ENCODE peak calls at places on chromosomes 11 and 22, in four cellular contexts. N, S, K and D are unnamed samples.

GRCh38 chr11:121555172-121555571 is 102.4 kb upstream of the SORL1-AS1 start:
- DNase-seq in N (no peak), S (no peak), K (no peak), D (no peak)

GRCh38 chr22:49852898-49853894 is at the start of gene ZBED4:
- DNase-seq in N (peak), S (peak), K (peak), D (peak)

GRCh38 chr11:125443767-125444311 is 52.2 kb downstream of the FEZ1 start:
- DNase-seq in N (peak), S (no peak), K (no peak), D (no peak)

GRCh38 chr11:2444301-2445106 is at the start of the genes KCNQ1 and TRPM5:
- DNase-seq in N (peak), S (peak), K (no peak), D (peak)

GRCh38 chr11:115298613-115299012 is 205.6 kb downstream of the CADM1 start:
- DNase-seq in N (no peak), S (no peak), K (no peak), D (no peak)

GRCh38 chr22:37113757-37114156 is 4.2 kb upstream of the TMPRSS6 start:
- DNase-seq in N (no peak), S (no peak), K (no peak), D (no peak)

GRCh38 chr22:20536590-20537324 is 29.3 kb downstream of the MED15 start:
- DNase-seq in N (no peak), S (no peak), K (no peak), D (no peak)

GRCh38 chr11:133810179-133810550 is 35.1 kb downstream of the SPATA19 start:
- DNase-seq in N (no peak), S (no peak), K (no peak), D (no peak)

GRCh38 chr11:64534391-64534801 is 56.6 kb upstream of the SLC22A12 start:
- DNase-seq in N (no peak), S (no peak), K (no peak), D (no peak)

GRCh38 chr11:67442504-67443398 is 525 bp downstream of the CORO1B start:
- DNase-seq in N (no peak), S (no peak), K (no peak), D (no peak)

GRCh38 chr11:11366793-11367192 is 13.7 kb upstream of the CSNK2A3 start:
- DNase-seq in N (no peak), S (no peak), K (no peak), D (no peak)

GRCh38 chr11:66317766-66318575 is 1.1 kb upstream of the CD248 start:
- DNase-seq in N (peak), S (no peak), K (peak), D (no peak)

GRCh38 chr11:99275521-99275920 is 254.8 kb downstream of the CNTN5 start:
- DNase-seq in N (no peak), S (no peak), K (peak), D (no peak)

GRCh38 chr11:87295237-87295636 is 257.5 kb downstream of the TMEM135 start:
- DNase-seq in N (no peak), S (no peak), K (no peak), D (no peak)

GRCh38 chr11:86743223-86744118 is 56.9 kb upstream of the PRSS23 start:
- DNase-seq in N (no peak), S (no peak), K (no peak), D (no peak)

GRCh38 chr22:20437253-20438065 is at the start of gene SCARF2:
- DNase-seq in N (peak), S (no peak), K (no peak), D (no peak)

GRCh38 chr11:126927628-126928027 is 72.9 kb downstream of the KIRREL3 start:
- DNase-seq in N (no peak), S (no peak), K (no peak), D (no peak)